ENCODE peak calls at places on chromosomes 3 and 15, in ten cellular contexts. H is Panc1, X is body of pancreas, W is sigmoid colon, D is trophoblast cell, L is psoas muscle, K is PC-9, G is IMR-90, A is spleen, P is endodermal cell. O is an unnamed sample.
A peak's percentile ranks its signal among the peaks of the same experiment; 100 is the strongest.

GRCh38 chr15:26722621-26723160 is 50.2 kb downstream of the GABRB3 start:
- DNase-seq in X (no peak), W (no peak), A (no peak), L (no peak), P (peak; percentile 79), G (no peak), H (no peak), K (no peak), D (no peak), O (no peak)

GRCh38 chr15:68631621-68632051 is 52.8 kb downstream of the CORO2B start:
- DNase-seq in P (peak; percentile 87), A (peak; percentile 85), H (no peak), X (peak; percentile 22), G (no peak), W (no peak), D (no peak), K (no peak), L (no peak), O (no peak)

GRCh38 chr3:112187300-112187699 is 54.3 kb upstream of the GCSAM start:
- DNase-seq in X (no peak), K (no peak), P (no peak), W (no peak), H (no peak), L (no peak), D (no peak), A (no peak), G (no peak), O (no peak)

GRCh38 chr3:195441476-195441970 is 1.3 kb downstream of the ACAP2 start:
- DNase-seq in K (no peak), W (no peak), G (peak; percentile 11), L (no peak), A (no peak), X (no peak), P (no peak), H (no peak), D (no peak), O (no peak)

GRCh38 chr15:29612096-29612495 is 210.2 kb downstream of the TJP1 start:
- DNase-seq in G (peak; percentile 76), A (no peak), K (no peak), D (peak; percentile 94), X (no peak), L (no peak), W (no peak), H (no peak), P (peak; percentile 71), O (no peak)

GRCh38 chr15:76866716-76867321 is 38.3 kb downstream of the SCAPER start:
- DNase-seq in X (no peak), H (peak; percentile 5), D (peak; percentile 16), W (no peak), A (no peak), K (peak; percentile 37), L (no peak), P (no peak), G (peak; percentile 58), O (no peak)

GRCh38 chr15:86355798-86356197 is 276.1 kb downstream of the AGBL1 start:
- DNase-seq in A (no peak), W (no peak), D (no peak), K (no peak), H (no peak), G (no peak), X (no peak), P (peak; percentile 61), L (no peak), O (no peak)

GRCh38 chr3:160449660-160450598 is at the start of gene TRIM59:
- DNase-seq in X (peak; percentile 95), K (peak; percentile 88), A (peak; percentile 99), G (peak; percentile 97), P (peak; percentile 99), H (peak; percentile 75), W (peak; percentile 95), L (peak; percentile 78), D (peak; percentile 91), O (peak; percentile 78)

GRCh38 chr3:114451561-114452018 is 157.8 kb downstream of the TIGIT start:
- DNase-seq in W (no peak), G (peak; percentile 74), L (no peak), H (no peak), P (no peak), D (no peak), A (no peak), K (no peak), X (peak; percentile 41), O (no peak)

GRCh38 chr3:175410251-175410650 is 551.1 kb downstream of the NAALADL2 start:
- DNase-seq in W (no peak), X (no peak), G (peak; percentile 89), D (no peak), L (no peak), A (no peak), K (no peak), P (no peak), H (no peak), O (no peak)

GRCh38 chr15:29785068-29785467 is 37.2 kb downstream of the TJP1 start:
- DNase-seq in G (no peak), K (no peak), D (no peak), H (no peak), X (no peak), W (no peak), L (no peak), A (no peak), P (no peak), O (no peak)

GRCh38 chr3:25837038-25837437 is 47.1 kb downstream of the OXSM start:
- DNase-seq in X (no peak), K (no peak), L (no peak), P (no peak), A (no peak), D (no peak), W (no peak), H (no peak), G (no peak), O (no peak)

GRCh38 chr15:75688278-75688557 is 24.4 kb downstream of the CSPG4 start:
- DNase-seq in X (no peak), H (no peak), D (no peak), L (no peak), W (no peak), K (no peak), P (no peak), A (no peak), G (no peak), O (no peak)

GRCh38 chr3:50978991-50979667 is 304.4 kb downstream of the DOCK3 start:
- DNase-seq in H (no peak), D (no peak), W (no peak), L (no peak), K (no peak), X (no peak), G (no peak), P (peak; percentile 77), A (no peak), O (no peak)

GRCh38 chr15:90261811-90262210 is 3.7 kb upstream of the NGRN start:
- DNase-seq in L (no peak), D (peak; percentile 52), H (no peak), G (peak; percentile 71), K (peak; percentile 68), W (no peak), A (peak; percentile 8), P (no peak), X (no peak), O (no peak)

GRCh38 chr15:63212050-63212973 is 22.9 kb downstream of the RAB8B start:
- DNase-seq in H (no peak), D (peak; percentile 71), G (peak; percentile 87), A (no peak), P (no peak), X (no peak), W (no peak), K (peak; percentile 91), L (no peak), O (no peak)

GRCh38 chr15:59199775-59200465 is 6.7 kb upstream of the LDHAL6B start:
- DNase-seq in W (no peak), A (no peak), L (no peak), H (peak; percentile 24), P (no peak), G (peak; percentile 85), X (no peak), D (peak; percentile 72), K (peak; percentile 70), O (no peak)

GRCh38 chr3:100170492-100170891 is 56.2 kb upstream of the FILIP1L start:
- DNase-seq in D (no peak), L (no peak), K (no peak), G (no peak), H (no peak), X (no peak), W (no peak), P (no peak), A (no peak), O (peak; percentile 39)
- H3K36me3 ChIP-seq in D (no peaks in the 10 kb centered on the region), L (no peaks in the 10 kb centered on the region), K (peaks cover 21% of the 10 kb centered on the region), G (no peaks in the 10 kb centered on the region), H (no peaks in the 10 kb centered on the region), X (peaks cover 2% of the 10 kb centered on the region), W (peaks cover 7% of the 10 kb centered on the region), P (no peaks in the 10 kb centered on the region), A (no peaks in the 10 kb centered on the region), O (peaks cover 5% of the 10 kb centered on the region)

GRCh38 chr3:72298201-72299155 is 513.5 kb upstream of the PROK2 start:
- DNase-seq in D (no peak), X (no peak), G (no peak), L (no peak), H (no peak), W (no peak), P (no peak), A (no peak), K (no peak), O (no peak)
- H3K4me3 ChIP-seq in D (no peak overlapping the region), X (no peak overlapping the region), G (no peak overlapping the region), L (no peak overlapping the region), H (no peak overlapping the region), W (no peak overlapping the region), P (no peak overlapping the region), A (no peak overlapping the region), K (no peak overlapping the region), O (no peak overlapping the region)

GRCh38 chr3:71109977-71110285 is 473.6 kb downstream of the FOXP1 start:
- DNase-seq in L (no peak), X (no peak), P (no peak), G (no peak), H (no peak), K (no peak), A (no peak), W (no peak), D (no peak), O (no peak)

GRCh38 chr3:71112576-71112975 is 471.0 kb downstream of the FOXP1 start:
- DNase-seq in H (no peak), K (no peak), P (no peak), A (no peak), G (peak; percentile 75), W (no peak), X (no peak), D (no peak), L (no peak), O (no peak)

GRCh38 chr3:71109241-71109976 is 474.1 kb downstream of the FOXP1 start:
- DNase-seq in W (no peak), L (no peak), P (no peak), D (no peak), H (peak; percentile 42), A (no peak), K (peak; percentile 49), X (no peak), G (peak; percentile 90), O (no peak)

GRCh38 chr3:71110531-71111222 is 472.9 kb downstream of the FOXP1 start:
- DNase-seq in P (no peak), X (no peak), K (no peak), H (no peak), A (no peak), L (no peak), G (no peak), D (no peak), W (no peak), O (no peak)

GRCh38 chr3:71111784-71112440 is 471.6 kb downstream of the FOXP1 start:
- DNase-seq in X (no peak), P (no peak), W (no peak), L (no peak), A (no peak), K (peak; percentile 66), D (peak; percentile 36), G (peak; percentile 97), H (peak; percentile 73), O (no peak)
- H3K36me3 ChIP-seq in X (peaks cover 2% of the 10 kb centered on the region), P (no peaks in the 10 kb centered on the region), W (peaks cover 17% of the 10 kb centered on the region), L (peaks cover 18% of the 10 kb centered on the region), A (no peaks in the 10 kb centered on the region), K (no peaks in the 10 kb centered on the region), D (no peaks in the 10 kb centered on the region), G (peaks cover 11% of the 10 kb centered on the region), H (no peaks in the 10 kb centered on the region), O (peaks cover 25% of the 10 kb centered on the region)

GRCh38 chr3:58059349-58060321 is 51.4 kb downstream of the FLNB start:
- DNase-seq in G (peak; percentile 99), L (no peak), P (no peak), D (peak; percentile 72), A (no peak), H (no peak), X (peak; percentile 54), W (peak; percentile 91), K (no peak), O (peak; percentile 31)
- H3K4me3 ChIP-seq in G (no peak overlapping the region), L (no peak overlapping the region), P (no peak overlapping the region), D (no peak overlapping the region), A (no peak overlapping the region), H (no peak overlapping the region), X (no peak overlapping the region), W (no peak overlapping the region), K (no peak overlapping the region), O (no peak overlapping the region)